ENCODE peak calls at places on chromosome 3, in four cellular contexts. W is HCT116, V is A549, I is WTC11. M is an unnamed sample.

GRCh38 chr3:109874900-109875735 is 537.8 kb upstream of the DPPA4 start:
- DNase-seq in W (no peak), V (no peak), I (no peak), M (no peak)

GRCh38 chr3:78848392-78849288 is 919.2 kb downstream of the ROBO1 start:
- DNase-seq in W (no peak), V (no peak), I (no peak), M (no peak)

GRCh38 chr3:137764001-137764433 is at the start of gene SOX14:
- DNase-seq in W (peak; percentile 8), V (no peak), I (peak; percentile 96), M (no peak)

GRCh38 chr3:184874709-184875644 is 63.0 kb downstream of the VPS8 start:
- DNase-seq in W (peak; percentile 8), V (peak; percentile 5), I (peak; percentile 18), M (peak; percentile 49)

GRCh38 chr3:148971819-148972218 is 19.5 kb upstream of the GYG1 start:
- DNase-seq in W (no peak), V (no peak), I (no peak), M (no peak)

GRCh38 chr3:16013563-16013962 is 160.9 kb upstream of the GALNT15 start:
- DNase-seq in W (no peak), V (no peak), I (no peak), M (no peak)

GRCh38 chr3:55337641-55338174 is 149.4 kb downstream of the WNT5A start:
- DNase-seq in W (no peak), V (no peak), I (peak; percentile 14), M (no peak)

GRCh38 chr3:164779816-164780215 is 298.5 kb downstream of the SI start:
- DNase-seq in W (no peak), V (no peak), I (no peak), M (no peak)

GRCh38 chr3:32959370-32959769 is 7.9 kb downstream of the CCR4 start:
- DNase-seq in W (no peak), V (no peak), I (peak; percentile 25), M (no peak)

GRCh38 chr3:126270145-126270811 is 86.9 kb downstream of the KLF15 start:
- DNase-seq in W (no peak), V (no peak), I (no peak), M (no peak)

GRCh38 chr3:116264546-116265174 is 180.6 kb downstream of the LSAMP start:
- DNase-seq in W (no peak), V (no peak), I (no peak), M (no peak)

GRCh38 chr3:133620066-133620784 is 41.5 kb downstream of the TOPBP1 start:
- DNase-seq in W (no peak), V (no peak), I (no peak), M (no peak)

GRCh38 chr3:107063351-107063750 is 313.9 kb upstream of the CCDC54 start:
- DNase-seq in W (no peak), V (no peak), I (no peak), M (no peak)

GRCh38 chr3:20125912-20126311 is 60.1 kb downstream of the SGO1 start:
- DNase-seq in W (no peak), V (no peak), I (no peak), M (peak; percentile 34)

GRCh38 chr3:55159016-55159415 is 231.2 kb upstream of the LRTM1 start:
- DNase-seq in W (no peak), V (no peak), I (no peak), M (no peak)

GRCh38 chr3:24881239-24881638 is 386.6 kb upstream of the THRB start:
- DNase-seq in W (no peak), V (no peak), I (no peak), M (no peak)

GRCh38 chr3:113514265-113514769 is 639 bp downstream of the SPICE1 start:
- DNase-seq in W (no peak), V (no peak), I (no peak), M (peak; percentile 21)

GRCh38 chr3:39808467-39809180 is 785 bp upstream of the MYRIP start:
- DNase-seq in W (no peak), V (no peak), I (peak; percentile 67), M (no peak)

GRCh38 chr3:133691410-133692107 is 29.8 kb upstream of the TOPBP1 start:
- DNase-seq in W (no peak), V (no peak), I (no peak), M (peak; percentile 39)

GRCh38 chr3:112644453-112644852 is 3.5 kb upstream of the CCDC80 start:
- DNase-seq in W (no peak), V (no peak), I (no peak), M (no peak)

GRCh38 chr3:7144696-7145308 is 283.9 kb downstream of the GRM7 start:
- DNase-seq in W (peak; percentile 31), V (peak; percentile 0), I (peak; percentile 23), M (peak; percentile 37)

GRCh38 chr3:160179906-160180305 is 45.3 kb upstream of the C3orf80 start:
- DNase-seq in W (no peak), V (no peak), I (no peak), M (no peak)

GRCh38 chr3:12405432-12406272 is 78.6 kb upstream of the TSEN2 start:
- DNase-seq in W (peak; percentile 92), V (peak; percentile 70), I (no peak), M (peak; percentile 77)

GRCh38 chr3:113606539-113607218 is 74.3 kb downstream of the SIDT1 start:
- DNase-seq in W (no peak), V (no peak), I (no peak), M (peak; percentile 39)

GRCh38 chr3:169268286-169268776 is 395.2 kb downstream of the MECOM start:
- DNase-seq in W (no peak), V (no peak), I (no peak), M (no peak)

GRCh38 chr3:68172039-68172438 is 517.6 kb upstream of the SUCLG2 start:
- DNase-seq in W (no peak), V (no peak), I (no peak), M (no peak)

GRCh38 chr3:14396293-14396692 is 6.1 kb upstream of the SLC6A6 start:
- DNase-seq in W (no peak), V (no peak), I (no peak), M (no peak)

GRCh38 chr3:9978664-9979349 is 7.8 kb downstream of the EMC3 start:
- DNase-seq in W (no peak), V (no peak), I (no peak), M (no peak)

GRCh38 chr3:184872200-184872599 is 60.2 kb downstream of the VPS8 start:
- DNase-seq in W (no peak), V (no peak), I (no peak), M (no peak)

GRCh38 chr3:150278843-150279341 is 129.2 kb upstream of the TSC22D2 start:
- DNase-seq in W (no peak), V (no peak), I (peak; percentile 19), M (no peak)

GRCh38 chr3:67715911-67716310 is 61.5 kb upstream of the SUCLG2 start:
- DNase-seq in W (no peak), V (no peak), I (no peak), M (no peak)

GRCh38 chr3:46162975-46163550 is 45.0 kb downstream of the CCR1 start:
- DNase-seq in W (peak; percentile 67), V (no peak), I (no peak), M (no peak)

GRCh38 chr3:28575748-28576589 is 227.3 kb upstream of the AZI2 start:
- DNase-seq in W (no peak), V (no peak), I (peak; percentile 52), M (no peak)

GRCh38 chr3:195906865-195907729 is 1.3 kb downstream of the TNK2 start:
- DNase-seq in W (no peak), V (no peak), I (no peak), M (peak; percentile 78)

GRCh38 chr3:12662593-12663310 is 1.2 kb downstream of the RAF1 start:
- DNase-seq in W (no peak), V (peak; percentile 28), I (peak; percentile 26), M (peak; percentile 64)

GRCh38 chr3:100880845-100881244 is 112.4 kb downstream of the ABI3BP start:
- DNase-seq in W (no peak), V (no peak), I (no peak), M (no peak)

GRCh38 chr3:97705739-97706138 is 58.8 kb upstream of the ARL6 start:
- DNase-seq in W (no peak), V (no peak), I (no peak), M (no peak)

GRCh38 chr3:127967296-127967695 is 52.3 kb downstream of the KBTBD12 start:
- DNase-seq in W (no peak), V (no peak), I (no peak), M (no peak)

GRCh38 chr3:193132923-193133463 is 108.0 kb upstream of the PLAAT1 start:
- DNase-seq in W (no peak), V (no peak), I (no peak), M (no peak)

DNA sequence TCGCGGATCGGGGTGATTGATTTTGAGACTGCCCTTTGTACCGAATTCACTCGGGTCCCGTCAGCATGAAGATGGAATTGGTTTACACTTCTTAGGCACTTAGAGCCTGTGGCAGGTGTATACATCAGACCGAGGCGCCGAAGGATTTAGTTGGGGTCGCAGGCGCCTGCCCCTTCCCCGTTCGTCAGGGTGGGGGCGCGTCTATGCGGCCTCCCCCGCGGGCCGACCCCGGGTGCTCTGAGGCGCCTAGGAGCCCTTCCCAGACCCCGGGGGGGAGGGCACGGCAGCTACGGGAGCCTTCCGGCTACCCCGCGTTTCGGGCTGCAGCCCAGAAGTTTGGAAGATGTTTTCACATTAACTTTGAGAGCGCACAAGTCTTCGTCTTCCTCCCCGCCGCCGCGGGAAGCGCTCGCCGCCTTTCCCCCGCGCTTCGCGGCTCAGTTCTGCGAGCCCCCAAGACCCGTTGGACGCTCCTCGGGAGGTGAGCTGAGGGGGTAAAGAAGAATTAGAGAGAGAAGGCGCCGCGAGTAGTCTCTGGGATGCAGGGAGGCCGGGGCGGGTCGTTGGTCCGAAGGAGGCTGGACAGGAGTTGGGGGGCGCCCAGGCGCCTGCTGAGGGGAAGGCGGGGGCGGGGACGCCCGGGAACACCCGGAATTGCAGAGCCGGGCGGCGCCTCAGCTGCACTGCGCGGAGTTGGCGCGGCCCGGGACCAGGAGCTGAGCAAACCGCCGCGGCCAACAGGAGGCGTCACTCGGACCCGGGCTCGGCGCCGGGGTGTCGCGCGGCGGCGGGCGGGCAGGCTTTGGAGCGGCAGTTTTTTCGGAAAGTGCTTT is 737 bp downstream of the TIPARP start:
- DNase-seq in W (no peak), V (peak; percentile 16), I (peak; percentile 75), M (peak; percentile 80)
- TF ChIP-seq CTCF in W (peak; percentile 56), V (peak; percentile 43), I (no peak), M (peak; percentile 19)

GRCh38 chr3:56864090-56864489 is 62.3 kb upstream of the ARHGEF3 start:
- DNase-seq in W (no peak), V (no peak), I (no peak), M (no peak)
- TF ChIP-seq MAX in W (no peak), V (no peak), I (no peak), M (no peak)

DNA sequence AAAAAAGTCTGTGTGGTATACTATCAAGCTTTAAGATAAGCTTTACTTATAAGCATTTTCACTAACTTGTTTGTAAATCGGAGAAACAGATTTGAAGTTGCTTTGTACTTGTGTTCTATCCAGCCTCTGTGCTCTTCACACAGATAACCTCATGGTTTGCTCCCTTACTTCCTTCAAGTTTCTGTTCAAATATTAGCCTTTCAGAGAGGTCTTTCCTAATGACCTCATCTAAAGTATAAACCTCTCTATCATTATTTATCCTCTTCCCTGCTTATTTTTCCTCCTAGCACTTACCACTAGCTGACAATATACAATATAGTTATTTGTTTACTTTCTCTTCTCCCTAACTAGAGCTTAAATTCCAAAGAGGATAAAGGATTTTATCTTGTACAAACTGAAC is 180.0 kb downstream of the CBLB start:
- DNase-seq in W (no peak), V (peak; percentile 1), I (no peak), M (no peak)
- TF ChIP-seq CTCF in W (no peak), V (no peak), I (no peak), M (no peak)

GRCh38 chr3:89358281-89358680 is 250.9 kb downstream of the EPHA3 start:
- DNase-seq in W (no peak), V (no peak), I (no peak), M (no peak)
- TF ChIP-seq MAX in W (no peak), V (no peak), I (no peak), M (no peak)